ENCODE peak calls at places on chromosome 9, in five cellular contexts. E is stomach, B is NB4, K is IMR-90, F is Peyer's patch. C is an unnamed sample.

GRCh38 chr9:37574241-37574721 is 1.9 kb downstream of the FBXO10 start:
- DNase-seq in E (no peak), B (no peak), F (no peak), K (peak; percentile 62), C (no peak)

GRCh38 chr9:129708799-129709198 is 43.4 kb downstream of the PRRX2 start:
- DNase-seq in E (no peak), F (no peak), K (peak; percentile 20), B (no peak), C (no peak)

GRCh38 chr9:2494571-2494970 is 127.0 kb upstream of the VLDLR start:
- DNase-seq in B (no peak), E (no peak), K (peak; percentile 88), F (no peak), C (no peak)

GRCh38 chr9:18379073-18379811 is 94.7 kb upstream of the ADAMTSL1 start:
- DNase-seq in B (no peak), E (no peak), K (peak; percentile 97), F (no peak), C (no peak)

GRCh38 chr9:33466565-33467495 is 6.9 kb downstream of the NOL6 start:
- DNase-seq in B (peak; percentile 73), K (peak; percentile 24), E (peak; percentile 83), F (peak; percentile 59), C (peak; percentile 78)

GRCh38 chr9:71909887-71910601 is 949 bp downstream of the ABHD17B start:
- DNase-seq in B (peak; percentile 47), K (peak; percentile 20), F (peak; percentile 34), E (peak; percentile 52), C (peak; percentile 73)

GRCh38 chr9:17824191-17824926 is 245.5 kb downstream of the SH3GL2 start:
- DNase-seq in F (no peak), B (no peak), E (no peak), K (peak; percentile 1), C (no peak)

GRCh38 chr9:13049223-13049622 is 230.3 kb downstream of the MPDZ start:
- DNase-seq in E (no peak), B (no peak), F (no peak), K (no peak), C (no peak)

GRCh38 chr9:3903273-3903672 is 377.5 kb upstream of the RFX3 start:
- DNase-seq in E (no peak), B (no peak), K (no peak), F (no peak), C (no peak)

GRCh38 chr9:106324596-106325280 is 538.2 kb upstream of the ZNF462 start:
- DNase-seq in K (no peak), F (no peak), B (no peak), E (no peak), C (no peak)

GRCh38 chr9:98944130-98945074 is 695 bp downstream of the COL15A1 start:
- DNase-seq in B (peak; percentile 7), F (no peak), E (no peak), K (no peak), C (peak; percentile 68)

GRCh38 chr9:35923927-35924763 is 14.9 kb downstream of the SPAAR start:
- DNase-seq in E (no peak), K (peak; percentile 96), F (no peak), B (peak; percentile 48), C (peak; percentile 75)

GRCh38 chr9:36154213-36154952 is 14.8 kb upstream of the CCIN start:
- DNase-seq in E (no peak), B (peak; percentile 83), F (no peak), K (peak; percentile 71), C (no peak)

GRCh38 chr9:130402645-130403440 is 41.9 kb upstream of the ASS1 start:
- DNase-seq in F (no peak), E (no peak), K (no peak), B (no peak), C (no peak)

GRCh38 chr9:272251-273213 is 57.9 kb downstream of the DOCK8 start:
- DNase-seq in F (peak; percentile 75), E (peak; percentile 41), B (peak; percentile 99), K (no peak), C (peak; percentile 91)

GRCh38 chr9:131869312-131869711 is 129.4 kb upstream of the RAPGEF1 start:
- DNase-seq in F (no peak), B (no peak), E (no peak), K (no peak), C (no peak)

GRCh38 chr9:755454-756381 is 85.8 kb upstream of the DMRT1 start:
- DNase-seq in B (peak; percentile 99), E (no peak), K (peak; percentile 92), F (no peak), C (no peak)

DNA sequence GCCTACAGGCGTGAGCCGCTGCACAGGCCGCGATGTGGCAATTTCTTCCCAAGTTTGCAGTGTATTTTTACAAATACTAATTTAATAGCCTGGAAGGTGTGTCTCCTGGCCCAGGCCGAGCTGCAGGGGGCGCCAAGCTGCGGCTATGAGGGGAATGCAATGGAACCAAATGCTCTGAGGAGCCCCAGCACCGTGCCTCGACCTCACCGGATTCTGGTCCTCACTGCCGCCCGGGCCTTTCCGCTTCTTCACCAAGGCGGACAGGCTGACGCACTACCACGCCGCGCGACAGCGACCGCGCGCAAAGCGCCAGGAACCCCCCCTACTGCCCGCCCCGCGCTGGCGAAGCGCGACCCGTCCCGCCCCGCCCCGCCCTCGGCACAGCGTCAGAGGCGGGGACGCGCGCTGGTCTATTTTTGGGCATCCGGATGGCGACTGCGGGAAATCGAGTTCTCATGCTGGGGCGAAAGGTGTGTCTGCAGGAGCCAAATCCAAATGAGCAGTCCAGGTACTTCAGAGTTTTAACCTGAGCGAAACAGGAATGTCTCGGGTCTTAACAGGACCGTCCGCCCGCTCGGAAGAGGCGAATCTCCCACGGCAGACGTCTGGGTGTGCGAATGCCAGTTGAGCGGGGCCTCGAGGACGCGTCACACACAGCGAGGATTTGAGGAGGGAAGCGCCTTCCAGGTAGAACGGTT is 31.7 kb upstream of the PRXL2C start:
- DNase-seq in B (no peak), F (peak; percentile 64), E (peak; percentile 74), K (peak; percentile 57), C (peak; percentile 47)
- TF ChIP-seq POLR2A in B (no peak), F (no peak), E (no peak), K (no peak), C (no peak)

GRCh38 chr9:23522952-23523351 is 303.1 kb downstream of the ELAVL2 start:
- DNase-seq in E (no peak), F (no peak), K (no peak), B (no peak), C (no peak)
- TF ChIP-seq POLR2A in E (no peak), F (no peak), K (no peak), B (no peak), C (no peak)

GRCh38 chr9:94639996-94640376 is 668 bp upstream of the FBP1 start:
- DNase-seq in K (no peak), B (no peak), F (no peak), E (no peak), C (no peak)

GRCh38 chr9:94643176-94643575 is 3.9 kb upstream of the FBP1 start:
- DNase-seq in K (no peak), B (peak; percentile 42), E (no peak), F (no peak), C (no peak)

GRCh38 chr9:94639045-94639995 is at the start of gene FBP1:
- DNase-seq in F (peak; percentile 65), E (peak; percentile 64), K (no peak), B (peak; percentile 90), C (peak; percentile 8)

GRCh38 chr9:94642526-94642925 is 3.2 kb upstream of the FBP1 start:
- DNase-seq in F (no peak), E (no peak), B (peak; percentile 65), K (no peak), C (no peak)

GRCh38 chr9:94638335-94639044 is 828 bp downstream of the FBP1 start:
- DNase-seq in E (peak; percentile 47), B (peak; percentile 39), K (no peak), F (no peak), C (no peak)
- TF ChIP-seq POLR2A in E (no peak), B (no peak), K (no peak), F (no peak), C (no peak)

DNA sequence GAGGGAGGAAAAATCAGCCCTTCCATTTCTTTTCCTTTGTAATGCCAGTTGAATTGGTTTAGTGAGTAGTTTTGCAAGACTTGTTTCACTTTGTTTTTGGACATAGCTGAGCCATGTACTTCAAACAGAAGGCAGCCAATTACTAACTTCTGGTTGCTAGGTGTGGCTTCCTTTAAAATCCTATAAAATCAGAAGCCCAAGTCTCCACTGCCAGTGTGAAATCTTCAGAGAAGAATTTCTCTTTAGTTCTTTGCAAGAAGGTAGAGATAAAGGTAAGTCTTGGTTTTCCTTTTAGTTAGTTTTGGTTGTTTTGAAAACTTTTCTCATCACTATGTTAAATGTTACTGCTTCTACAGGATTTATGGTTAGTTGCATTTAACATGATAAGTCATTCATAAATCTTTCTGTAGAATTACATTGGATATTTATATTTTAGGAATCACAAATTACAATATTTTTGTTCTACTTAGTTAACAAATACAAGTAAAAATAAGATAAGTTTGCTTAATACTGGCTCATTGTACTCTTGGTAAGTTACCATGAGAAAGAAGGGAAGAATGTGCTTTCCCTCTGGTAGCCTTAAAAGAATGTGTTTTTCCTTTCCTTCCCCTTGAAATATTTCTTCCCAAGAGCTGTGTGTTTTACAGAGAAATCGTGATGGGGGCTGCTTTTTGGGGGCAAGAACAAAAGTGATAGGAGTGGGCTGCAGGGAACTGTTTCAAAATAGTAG is at the start of gene ANXA1:
- DNase-seq in E (no peak), B (peak; percentile 73), F (no peak), K (peak; percentile 83), C (peak; percentile 49)
- TF ChIP-seq POLR2A in E (no peak), B (no peak), F (peak; percentile 53), K (peak; percentile 98), C (peak; percentile 46)

GRCh38 chr9:104093162-104093561 is 947 bp upstream of the SMC2 start:
- DNase-seq in B (peak; percentile 23), E (no peak), K (peak; percentile 15), F (no peak), C (peak; percentile 29)
- TF ChIP-seq POLR2A in B (no peak), E (no peak), K (no peak), F (no peak), C (no peak)

GRCh38 chr9:77651203-77651602 is 3.1 kb upstream of the GNA14 start:
- DNase-seq in B (no peak), F (no peak), E (no peak), K (no peak), C (no peak)

GRCh38 chr9:77647659-77648457 is at the start of gene GNA14:
- DNase-seq in E (no peak), F (no peak), B (no peak), K (no peak), C (no peak)

GRCh38 chr9:77647267-77647658 is 859 bp downstream of the GNA14 start:
- DNase-seq in K (no peak), F (no peak), B (no peak), E (no peak), C (no peak)

GRCh38 chr9:77649109-77649812 is 1.1 kb upstream of the GNA14 start:
- DNase-seq in F (no peak), E (no peak), K (no peak), B (peak; percentile 66), C (peak; percentile 9)

DNA sequence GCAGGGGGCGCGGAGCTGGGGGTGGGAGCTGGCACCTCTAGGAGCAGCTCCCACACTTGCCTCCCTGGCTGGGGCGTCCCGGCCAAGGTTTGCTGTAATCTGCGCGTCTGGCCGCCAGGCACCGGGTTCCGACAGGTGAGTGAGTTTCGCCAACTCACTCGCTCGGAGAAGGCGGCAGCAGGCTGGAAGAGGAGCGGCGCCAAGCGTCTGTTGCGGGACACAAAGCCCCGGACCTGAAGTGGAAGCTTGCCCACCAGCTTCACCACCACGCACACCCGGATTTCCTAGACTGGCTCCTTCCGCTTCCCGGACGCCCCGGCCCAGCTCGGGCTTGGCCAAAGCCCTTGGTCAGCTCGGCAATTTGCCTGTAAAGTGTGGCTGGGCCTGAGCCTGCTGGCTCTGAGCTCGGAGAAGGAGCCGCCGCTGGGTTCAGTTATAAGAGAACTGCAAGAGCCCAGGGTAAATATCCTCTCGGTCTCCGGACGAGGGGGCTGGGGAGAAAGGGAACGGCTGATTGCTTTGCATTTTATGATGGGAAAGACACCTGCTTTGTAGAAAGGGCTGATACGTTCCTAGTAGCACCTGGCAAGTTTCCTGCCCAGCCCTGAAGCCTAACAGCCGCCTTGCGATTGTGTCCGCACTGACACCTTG is 461 bp upstream of the GNA14 start:
- DNase-seq in E (peak; percentile 66), K (no peak), F (no peak), B (peak; percentile 6), C (no peak)
- TF ChIP-seq POLR2A in E (no peak), K (no peak), F (no peak), B (no peak), C (no peak)

C was measured in erythroblast.